ENCODE peak calls at places on chromosomes 3 and 15, in six cellular contexts. One of them, this sample, is unnamed.

GRCh38 chr3:143750856-143751255 is 97.4 kb downstream of the SLC9A9 start:
- DNase-seq in OCI-LY7: no peak
- DNase-seq in Peyer's patch: no peak
- DNase-seq in cardiac fibroblast: no peak
- DNase-seq in neural progenitor cell: no peak
- DNase-seq in BE2C: no peak
- DNase-seq in this sample: no peak

GRCh38 chr15:71043373-71043772 is 71.9 kb upstream of the THSD4 start:
- DNase-seq in OCI-LY7: no peak
- DNase-seq in Peyer's patch: no peak
- DNase-seq in cardiac fibroblast: peak
- DNase-seq in neural progenitor cell: no peak
- DNase-seq in BE2C: no peak
- DNase-seq in this sample: no peak

GRCh38 chr3:69320867-69321266 is 65.0 kb downstream of the FRMD4B start:
- DNase-seq in OCI-LY7: peak
- DNase-seq in Peyer's patch: no peak
- DNase-seq in cardiac fibroblast: peak
- DNase-seq in neural progenitor cell: no peak
- DNase-seq in BE2C: no peak
- DNase-seq in this sample: peak

GRCh38 chr3:105139851-105140560 is 226.7 kb upstream of the ALCAM start:
- DNase-seq in OCI-LY7: no peak
- DNase-seq in Peyer's patch: no peak
- DNase-seq in cardiac fibroblast: no peak
- DNase-seq in neural progenitor cell: no peak
- DNase-seq in BE2C: no peak
- DNase-seq in this sample: no peak

GRCh38 chr3:172675371-172676193 is 35.3 kb downstream of the NCEH1 start:
- DNase-seq in OCI-LY7: peak
- DNase-seq in Peyer's patch: no peak
- DNase-seq in cardiac fibroblast: peak
- DNase-seq in neural progenitor cell: peak
- DNase-seq in BE2C: peak
- DNase-seq in this sample: no peak

GRCh38 chr15:80940851-80941250 is 48.8 kb downstream of the MESD start:
- DNase-seq in OCI-LY7: no peak
- DNase-seq in Peyer's patch: no peak
- DNase-seq in cardiac fibroblast: no peak
- DNase-seq in neural progenitor cell: no peak
- DNase-seq in BE2C: no peak
- DNase-seq in this sample: no peak

GRCh38 chr15:51883436-51883835 is 54.0 kb downstream of the TMOD3 start:
- DNase-seq in OCI-LY7: no peak
- DNase-seq in Peyer's patch: no peak
- DNase-seq in cardiac fibroblast: peak
- DNase-seq in neural progenitor cell: no peak
- DNase-seq in BE2C: no peak
- DNase-seq in this sample: no peak

GRCh38 chr15:43483306-43484128 is 9.4 kb downstream of the TP53BP1 start:
- DNase-seq in OCI-LY7: peak
- DNase-seq in Peyer's patch: no peak
- DNase-seq in cardiac fibroblast: peak
- DNase-seq in neural progenitor cell: no peak
- DNase-seq in BE2C: no peak
- DNase-seq in this sample: no peak

GRCh38 chr3:186476541-186476940 is 67.6 kb downstream of the CRYGS start:
- DNase-seq in OCI-LY7: no peak
- DNase-seq in Peyer's patch: no peak
- DNase-seq in cardiac fibroblast: no peak
- DNase-seq in neural progenitor cell: no peak
- DNase-seq in BE2C: no peak
- DNase-seq in this sample: no peak

GRCh38 chr3:30970183-30970582 is 75.7 kb upstream of the GADL1 start:
- DNase-seq in OCI-LY7: peak
- DNase-seq in Peyer's patch: no peak
- DNase-seq in cardiac fibroblast: peak
- DNase-seq in neural progenitor cell: no peak
- DNase-seq in BE2C: no peak
- DNase-seq in this sample: no peak

GRCh38 chr15:45457215-45457614 is 65.3 kb downstream of the SLC30A4 start:
- DNase-seq in OCI-LY7: no peak
- DNase-seq in Peyer's patch: no peak
- DNase-seq in cardiac fibroblast: no peak
- DNase-seq in neural progenitor cell: no peak
- DNase-seq in BE2C: no peak
- DNase-seq in this sample: no peak

GRCh38 chr3:63230146-63230545 is 48.0 kb upstream of the SYNPR start:
- DNase-seq in OCI-LY7: no peak
- DNase-seq in Peyer's patch: no peak
- DNase-seq in cardiac fibroblast: no peak
- DNase-seq in neural progenitor cell: no peak
- DNase-seq in BE2C: no peak
- DNase-seq in this sample: no peak

GRCh38 chr15:55774113-55774970 is 31.4 kb upstream of the PRTG start:
- DNase-seq in OCI-LY7: peak
- DNase-seq in Peyer's patch: peak
- DNase-seq in cardiac fibroblast: peak
- DNase-seq in neural progenitor cell: peak
- DNase-seq in BE2C: peak
- DNase-seq in this sample: peak

GRCh38 chr3:56302417-56302816 is 165.8 kb downstream of the ERC2 start:
- DNase-seq in OCI-LY7: peak
- DNase-seq in Peyer's patch: no peak
- DNase-seq in cardiac fibroblast: no peak
- DNase-seq in neural progenitor cell: peak
- DNase-seq in BE2C: no peak
- DNase-seq in this sample: no peak

DNA sequence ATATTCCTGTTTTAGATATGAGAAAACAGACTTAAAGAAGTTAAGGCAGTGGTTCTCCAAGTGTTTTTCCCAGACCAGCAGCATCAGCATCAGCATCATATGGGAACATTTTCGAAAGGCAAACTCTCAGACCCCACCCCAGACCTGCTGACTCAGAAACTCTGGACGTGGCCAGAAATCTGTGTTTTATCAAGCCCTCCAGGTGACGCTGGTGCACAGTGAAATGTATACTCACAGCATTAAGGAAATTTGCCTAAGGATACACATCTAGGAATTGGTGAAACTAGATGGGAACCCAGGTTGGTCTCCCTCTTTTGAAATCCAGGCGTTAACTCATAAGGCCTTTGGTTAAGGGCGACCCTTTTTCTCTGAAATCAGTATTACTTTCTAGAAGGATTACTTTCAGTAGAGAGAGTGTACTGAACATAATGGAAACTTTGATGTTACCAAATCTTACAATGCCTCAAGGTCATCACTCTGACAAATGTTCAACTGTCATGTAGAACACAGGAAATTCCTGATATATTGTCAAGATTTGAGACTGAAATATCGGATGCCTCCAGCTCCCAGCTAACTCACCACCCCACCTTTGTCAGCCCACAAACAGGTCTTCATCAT is 910.2 kb downstream of the ROBO1 start:
- DNase-seq in OCI-LY7: no peak
- DNase-seq in Peyer's patch: no peak
- DNase-seq in cardiac fibroblast: peak
- DNase-seq in neural progenitor cell: no peak
- DNase-seq in BE2C: peak
- DNase-seq in this sample: no peak
- TF ChIP-seq CTCF in OCI-LY7: no peak
- TF ChIP-seq CTCF in Peyer's patch: no peak
- TF ChIP-seq CTCF in cardiac fibroblast: no peak
- TF ChIP-seq CTCF in neural progenitor cell: peak
- TF ChIP-seq CTCF in BE2C: peak
- TF ChIP-seq CTCF in this sample: no peak

GRCh38 chr15:25933456-25934158 is 70.5 kb upstream of the ATP10A start:
- DNase-seq in OCI-LY7: peak
- DNase-seq in Peyer's patch: no peak
- DNase-seq in cardiac fibroblast: peak
- DNase-seq in neural progenitor cell: peak
- DNase-seq in BE2C: peak
- DNase-seq in this sample: no peak
- TF ChIP-seq CTCF in OCI-LY7: peak
- TF ChIP-seq CTCF in Peyer's patch: peak
- TF ChIP-seq CTCF in cardiac fibroblast: peak
- TF ChIP-seq CTCF in neural progenitor cell: peak
- TF ChIP-seq CTCF in BE2C: peak
- TF ChIP-seq CTCF in this sample: peak

DNA sequence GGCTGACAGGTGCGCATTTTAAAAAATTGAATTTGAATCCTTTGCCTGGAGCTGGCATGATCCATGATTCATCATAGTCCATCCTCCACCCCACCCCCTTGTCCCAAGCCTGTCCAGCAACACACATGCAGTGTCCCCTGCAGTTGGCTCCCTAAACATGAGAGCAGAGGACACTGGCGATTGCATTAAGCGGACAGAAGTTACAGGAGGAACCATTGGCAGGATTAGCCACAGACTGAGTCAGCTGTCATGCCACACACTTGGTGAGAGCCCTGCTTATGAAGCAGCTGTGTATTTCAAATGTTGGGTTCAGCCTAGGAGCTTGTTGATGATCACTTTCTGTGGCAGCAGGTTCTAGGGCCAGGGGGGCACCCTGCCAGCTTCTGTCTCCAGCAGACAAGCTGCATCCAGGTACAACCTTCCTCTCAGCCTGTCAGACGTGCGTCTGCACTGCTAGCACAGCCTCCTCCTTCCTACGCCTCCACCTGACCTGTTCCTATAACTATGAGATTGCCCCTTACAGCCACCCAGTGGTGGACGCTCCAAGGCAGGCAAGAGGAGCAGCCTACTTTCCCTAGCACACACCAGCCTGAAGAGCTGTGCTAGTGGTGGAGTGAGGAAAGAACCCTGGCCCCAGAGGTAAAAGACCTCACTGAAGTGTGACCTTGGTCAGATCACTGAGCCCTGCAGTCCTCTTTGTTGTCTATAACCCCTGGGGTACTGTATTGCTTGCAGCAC is 121.9 kb downstream of the SLCO3A1 start:
- DNase-seq in OCI-LY7: peak
- DNase-seq in Peyer's patch: no peak
- DNase-seq in cardiac fibroblast: no peak
- DNase-seq in neural progenitor cell: no peak
- DNase-seq in BE2C: no peak
- DNase-seq in this sample: no peak
- TF ChIP-seq CTCF in OCI-LY7: no peak
- TF ChIP-seq CTCF in Peyer's patch: no peak
- TF ChIP-seq CTCF in cardiac fibroblast: no peak
- TF ChIP-seq CTCF in neural progenitor cell: no peak
- TF ChIP-seq CTCF in BE2C: peak
- TF ChIP-seq CTCF in this sample: no peak

DNA sequence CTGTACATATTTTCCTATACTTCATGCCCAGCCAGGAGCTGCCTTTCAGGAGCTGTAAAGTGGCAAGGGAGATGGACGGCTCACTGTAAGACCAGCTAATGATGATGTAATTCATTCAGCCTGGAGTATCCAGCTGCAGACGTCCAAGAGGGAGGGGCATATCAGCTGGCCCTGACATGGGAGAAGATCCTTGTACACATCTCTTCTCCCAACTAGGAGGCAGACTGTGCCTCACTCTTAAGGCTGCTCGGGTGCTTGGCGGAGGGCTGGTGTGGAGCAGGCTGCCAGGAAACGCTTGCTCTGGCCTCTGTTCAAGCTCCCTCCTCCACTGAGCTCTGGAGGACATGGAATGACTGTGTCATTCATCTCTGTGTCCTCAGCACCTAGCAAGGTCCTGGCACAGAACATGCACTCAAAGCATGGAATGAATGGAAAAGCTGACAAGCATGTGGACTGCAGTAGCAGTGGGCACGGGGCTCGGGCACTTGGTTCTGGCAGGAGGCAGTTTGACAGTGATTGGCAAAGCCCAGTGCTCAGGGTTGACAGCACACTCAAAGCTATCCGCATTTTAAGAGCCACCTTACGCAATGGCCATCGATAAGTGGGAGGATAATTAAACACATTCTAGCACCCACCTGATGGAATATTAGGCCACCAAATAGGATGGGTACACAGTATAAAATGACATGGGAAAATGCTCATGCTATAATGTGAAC is 72.4 kb downstream of the TBC1D2B start:
- DNase-seq in OCI-LY7: no peak
- DNase-seq in Peyer's patch: no peak
- DNase-seq in cardiac fibroblast: peak
- DNase-seq in neural progenitor cell: no peak
- DNase-seq in BE2C: peak
- DNase-seq in this sample: no peak
- TF ChIP-seq CTCF in OCI-LY7: no peak
- TF ChIP-seq CTCF in Peyer's patch: no peak
- TF ChIP-seq CTCF in cardiac fibroblast: peak
- TF ChIP-seq CTCF in neural progenitor cell: no peak
- TF ChIP-seq CTCF in BE2C: peak
- TF ChIP-seq CTCF in this sample: no peak

This sample was measured in CD14-positive monocyte.